ENCODE peak calls at places on chromosomes 2 and 18, in six cellular contexts. B is K562, J is H1, L is HepG2, H is GM12891, A is GM12878. Y is an unnamed sample.

GRCh38 chr2:222819722-222820333 is 41.0 kb upstream of the ACSL3 start:
- DNase-seq in B (no peak), J (no peak), L (no peak), H (no peak), A (no peak), Y (no peak)

GRCh38 chr2:61470965-61471904 is at the start of gene USP34:
- DNase-seq in B (peak), J (peak), L (peak), H (peak), A (peak), Y (peak)

GRCh38 chr18:32867330-32867729 is 94.5 kb upstream of the KLHL14 start:
- DNase-seq in B (no peak), J (no peak), L (no peak), H (no peak), A (no peak), Y (no peak)

GRCh38 chr18:10020176-10020575 is 106.4 kb downstream of the VAPA start:
- DNase-seq in B (no peak), J (no peak), L (no peak), H (no peak), A (no peak), Y (no peak)

GRCh38 chr18:24869285-24869684 is 408.8 kb downstream of the HRH4 start:
- DNase-seq in B (no peak), J (no peak), L (no peak), H (no peak), A (no peak), Y (no peak)

GRCh38 chr2:187302619-187303018 is 145.4 kb downstream of the CALCRL start:
- DNase-seq in B (no peak), J (no peak), L (no peak), H (no peak), A (no peak), Y (no peak)

GRCh38 chr18:49400398-49401072 is 59.9 kb downstream of the DYM start:
- DNase-seq in B (no peak), J (no peak), L (peak), H (no peak), A (no peak), Y (no peak)

GRCh38 chr2:232973336-232973735 is 39.7 kb downstream of the NGEF start:
- DNase-seq in B (no peak), J (no peak), L (no peak), H (no peak), A (no peak), Y (no peak)

GRCh38 chr2:132757676-132758075 is 87.7 kb upstream of the LYPD1 start:
- DNase-seq in B (no peak), J (no peak), L (no peak), H (no peak), A (no peak), Y (no peak)

GRCh38 chr18:48922801-48923730 is 27.7 kb downstream of the SMAD7 start:
- DNase-seq in B (peak), J (no peak), L (no peak), H (no peak), A (no peak), Y (no peak)

GRCh38 chr18:41323044-41323443 is 632.0 kb upstream of the PIK3C3 start:
- DNase-seq in B (no peak), J (no peak), L (no peak), H (no peak), A (no peak), Y (no peak)

GRCh38 chr2:96499061-96499960 is 5.8 kb downstream of the NEURL3 start:
- DNase-seq in B (no peak), J (peak), L (no peak), H (no peak), A (no peak), Y (no peak)

GRCh38 chr18:3605562-3606443 is 155.8 kb downstream of the TGIF1 start:
- DNase-seq in B (no peak), J (no peak), L (no peak), H (no peak), A (no peak), Y (no peak)

DNA sequence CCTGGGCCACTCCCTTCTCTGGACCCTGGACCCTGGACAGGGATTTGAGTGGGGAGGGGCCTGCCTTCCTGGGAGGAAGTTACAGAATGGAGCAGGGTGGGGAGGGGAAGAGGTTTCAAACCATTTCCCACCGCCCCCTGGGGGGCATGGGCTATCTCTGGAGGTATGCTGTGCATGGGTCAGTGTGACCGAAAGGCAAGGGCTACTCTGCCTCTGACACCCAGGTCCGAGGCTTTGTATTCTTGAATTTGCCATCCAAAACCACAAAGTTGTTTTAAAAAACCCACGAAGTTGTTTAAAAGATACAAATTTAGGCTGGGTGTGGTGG is 46.9 kb downstream of the GORASP2 start:
- DNase-seq in B (no peak), J (no peak), L (no peak), H (no peak), A (no peak), Y (no peak)
- TF ChIP-seq TAF1 in B (no peak), J (no peak), L (no peak), H (no peak), A (no peak), Y (no peak)

GRCh38 chr2:126657146-126657635 is 1.2 kb downstream of the GYPC start:
- DNase-seq in B (peak), J (no peak), L (no peak), H (no peak), A (no peak), Y (no peak)
- TF ChIP-seq POLR2A in B (peak), J (no peak), L (no peak), H (peak), A (peak), Y (no peak)

GRCh38 chr2:30239308-30240161 is 8.2 kb downstream of the LBH start:
- DNase-seq in B (peak), J (peak), L (peak), H (no peak), A (no peak), Y (no peak)
- TF ChIP-seq POLR2AphosphoS5 in B (no peak), J (no peak), L (no peak), H (no peak), A (no peak), Y (no peak)

GRCh38 chr2:119082821-119083400 is 75.6 kb downstream of the C1QL2 start:
- DNase-seq in B (no peak), J (no peak), L (no peak), H (no peak), A (no peak), Y (no peak)

GRCh38 chr2:119088416-119088815 is 70.1 kb downstream of the C1QL2 start:
- DNase-seq in B (no peak), J (no peak), L (no peak), H (no peak), A (no peak), Y (no peak)

GRCh38 chr2:119083416-119083815 is 75.1 kb downstream of the C1QL2 start:
- DNase-seq in B (no peak), J (no peak), L (no peak), H (no peak), A (no peak), Y (no peak)

GRCh38 chr2:119086327-119086726 is 72.2 kb downstream of the C1QL2 start:
- DNase-seq in B (no peak), J (no peak), L (no peak), H (no peak), A (no peak), Y (no peak)

GRCh38 chr2:119085613-119086012 is 72.9 kb downstream of the C1QL2 start:
- DNase-seq in B (no peak), J (no peak), L (peak), H (no peak), A (no peak), Y (no peak)
- TF ChIP-seq TAF1 in B (no peak), J (no peak), L (no peak), H (no peak), A (no peak), Y (no peak)

DNA sequence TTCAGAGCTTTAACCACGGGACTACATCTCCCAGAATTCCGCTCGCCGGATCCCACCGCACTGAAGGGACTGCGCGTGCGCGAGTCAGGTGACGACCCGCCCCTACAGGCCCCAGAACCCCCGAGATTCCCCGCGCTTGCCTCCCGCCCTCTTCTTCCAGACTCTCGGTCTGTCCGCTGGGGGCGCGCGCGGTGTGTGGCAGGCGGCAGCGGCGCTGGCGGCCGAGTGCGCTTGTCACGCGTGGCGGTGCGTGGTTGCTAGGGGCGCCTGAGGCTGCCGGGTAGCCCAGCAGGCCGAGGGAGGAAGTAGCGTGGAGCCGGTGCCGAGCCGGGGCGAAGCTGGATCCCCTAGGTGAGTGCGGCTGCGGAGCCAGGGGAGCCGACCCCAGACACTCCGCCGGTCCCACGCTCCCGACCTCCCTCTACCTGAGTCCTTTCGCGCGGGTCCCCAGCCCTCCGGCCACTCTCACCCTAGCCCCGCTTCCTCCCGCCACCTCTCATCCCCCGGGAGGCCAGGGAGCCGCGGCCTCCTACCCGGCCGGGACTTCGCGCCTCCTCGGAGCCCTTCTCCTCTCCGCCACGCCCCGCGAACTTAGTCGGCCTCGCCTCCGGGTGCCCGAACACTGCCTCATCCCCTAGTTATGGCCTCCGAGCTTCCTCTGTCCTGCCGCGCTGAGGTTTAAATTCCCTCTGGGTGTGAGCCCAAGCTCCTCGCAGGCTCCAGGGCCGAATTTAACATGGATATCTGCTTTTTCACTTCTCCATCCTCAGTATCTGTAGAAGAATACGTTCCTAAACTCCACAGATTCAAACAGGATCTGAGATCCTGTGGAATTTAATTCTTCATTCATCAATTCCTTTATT is at the start of gene TTLL4:
- DNase-seq in B (peak), J (peak), L (peak), H (peak), A (peak), Y (peak)
- TF ChIP-seq POLR2A in B (peak), J (peak), L (peak), H (peak), A (peak), Y (peak)

GRCh38 chr2:231397928-231398294 is 2.4 kb downstream of the B3GNT7 start:
- DNase-seq in B (no peak), J (no peak), L (no peak), H (no peak), A (no peak), Y (no peak)

GRCh38 chr2:231399046-231399852 is 3.7 kb downstream of the B3GNT7 start:
- DNase-seq in B (no peak), J (no peak), L (no peak), H (no peak), A (no peak), Y (no peak)

GRCh38 chr2:231397011-231397927 is 1.8 kb downstream of the B3GNT7 start:
- DNase-seq in B (peak), J (no peak), L (no peak), H (no peak), A (no peak), Y (no peak)

GRCh38 chr2:231398585-231398984 is 3.1 kb downstream of the B3GNT7 start:
- DNase-seq in B (no peak), J (no peak), L (no peak), H (no peak), A (no peak), Y (no peak)

DNA sequence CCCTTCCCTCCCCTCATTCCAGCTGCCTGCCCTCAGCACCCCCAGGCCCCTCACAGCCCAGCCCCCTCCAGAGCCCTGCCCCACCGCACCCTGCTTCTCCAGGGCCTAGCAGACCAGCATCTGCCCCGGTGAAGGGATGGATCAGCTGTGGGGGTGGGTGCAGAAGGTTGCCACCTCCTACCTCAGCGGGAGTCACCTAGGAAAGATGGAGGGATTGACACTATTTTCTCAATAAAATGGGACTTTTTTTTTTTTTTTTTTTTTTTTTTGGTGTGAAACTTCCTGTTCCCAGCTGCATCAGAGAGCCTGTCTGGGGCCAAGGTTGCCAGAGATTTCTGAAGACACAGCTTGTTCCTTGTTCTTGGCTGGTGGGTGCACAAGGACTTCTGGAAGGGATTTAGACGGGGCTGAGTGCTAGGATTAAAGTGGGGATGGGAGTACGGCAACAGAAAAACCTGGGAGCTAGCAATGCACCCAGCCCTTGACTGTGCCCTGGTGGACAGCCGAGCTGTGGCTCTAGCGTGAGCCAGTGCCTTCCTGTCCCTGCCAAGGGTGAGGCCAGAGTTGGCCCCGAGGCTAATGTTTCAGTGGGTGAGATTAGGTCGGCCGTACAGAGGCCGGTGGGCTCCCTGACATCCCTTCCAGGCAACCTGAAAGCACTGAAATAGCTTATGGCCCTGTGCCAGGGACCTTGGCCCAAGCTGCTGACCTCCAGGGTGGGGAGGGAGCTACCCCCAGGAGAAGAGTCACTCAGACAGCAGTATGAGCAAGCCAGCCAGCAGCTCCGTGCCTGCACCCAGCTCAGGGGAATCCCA is 4.5 kb downstream of the B3GNT7 start:
- DNase-seq in B (peak), J (peak), L (peak), H (no peak), A (no peak), Y (no peak)
- TF ChIP-seq POLR2AphosphoS5 in B (no peak), J (no peak), L (no peak), H (no peak), A (no peak), Y (no peak)

DNA sequence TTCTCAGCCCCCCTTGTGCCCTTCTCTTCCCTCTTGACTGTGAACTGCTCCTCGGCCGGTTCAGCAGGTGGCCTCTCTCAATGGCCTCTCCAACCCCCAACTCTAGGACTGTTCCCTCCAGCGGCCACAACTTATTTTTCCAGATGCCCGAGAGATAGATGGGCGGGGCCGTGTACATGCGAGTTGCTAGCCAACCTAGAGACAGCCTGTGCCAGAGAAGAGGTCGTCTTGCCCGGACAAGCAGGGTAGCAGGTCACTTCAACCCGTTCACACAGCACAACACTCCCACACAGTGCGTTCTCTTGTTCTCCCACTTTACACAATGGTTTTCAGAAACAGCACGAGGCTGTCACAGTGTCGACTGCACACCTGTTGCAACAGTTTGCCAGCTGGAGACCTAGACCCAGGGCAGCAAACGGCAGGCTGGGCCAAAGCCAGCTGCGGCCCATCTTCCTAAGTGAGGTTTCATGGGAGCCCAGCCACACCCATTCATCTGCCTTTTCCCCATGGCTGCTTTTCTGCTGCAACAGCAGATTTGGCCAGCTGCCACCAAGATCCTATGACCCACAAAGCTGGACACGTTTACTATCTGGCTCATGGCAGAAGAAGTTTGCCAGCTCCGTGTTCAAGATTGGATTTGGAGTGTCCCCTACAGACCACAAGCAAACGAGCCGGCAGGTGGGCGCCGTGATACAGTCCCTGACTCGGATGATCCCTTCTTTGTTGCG is 7.3 kb upstream of the PRLH start:
- DNase-seq in B (no peak), J (no peak), L (no peak), H (no peak), A (no peak), Y (no peak)
- TF ChIP-seq TAF1 in B (no peak), J (no peak), L (no peak), H (no peak), A (no peak), Y (no peak)

GRCh38 chr2:219496247-219496646 is 2.4 kb upstream of the GMPPA start:
- DNase-seq in B (no peak), J (no peak), L (no peak), H (no peak), A (no peak), Y (no peak)

GRCh38 chr2:219495531-219496122 is 3.1 kb upstream of the GMPPA start:
- DNase-seq in B (peak), J (peak), L (peak), H (peak), A (peak), Y (peak)

GRCh38 chr2:219497495-219498279 is 1.0 kb upstream of the GMPPA start:
- DNase-seq in B (peak), J (peak), L (peak), H (no peak), A (no peak), Y (peak)

GRCh38 chr2:219498280-219499057 is at the start of gene GMPPA:
- DNase-seq in B (peak), J (peak), L (peak), H (peak), A (peak), Y (peak)

DNA sequence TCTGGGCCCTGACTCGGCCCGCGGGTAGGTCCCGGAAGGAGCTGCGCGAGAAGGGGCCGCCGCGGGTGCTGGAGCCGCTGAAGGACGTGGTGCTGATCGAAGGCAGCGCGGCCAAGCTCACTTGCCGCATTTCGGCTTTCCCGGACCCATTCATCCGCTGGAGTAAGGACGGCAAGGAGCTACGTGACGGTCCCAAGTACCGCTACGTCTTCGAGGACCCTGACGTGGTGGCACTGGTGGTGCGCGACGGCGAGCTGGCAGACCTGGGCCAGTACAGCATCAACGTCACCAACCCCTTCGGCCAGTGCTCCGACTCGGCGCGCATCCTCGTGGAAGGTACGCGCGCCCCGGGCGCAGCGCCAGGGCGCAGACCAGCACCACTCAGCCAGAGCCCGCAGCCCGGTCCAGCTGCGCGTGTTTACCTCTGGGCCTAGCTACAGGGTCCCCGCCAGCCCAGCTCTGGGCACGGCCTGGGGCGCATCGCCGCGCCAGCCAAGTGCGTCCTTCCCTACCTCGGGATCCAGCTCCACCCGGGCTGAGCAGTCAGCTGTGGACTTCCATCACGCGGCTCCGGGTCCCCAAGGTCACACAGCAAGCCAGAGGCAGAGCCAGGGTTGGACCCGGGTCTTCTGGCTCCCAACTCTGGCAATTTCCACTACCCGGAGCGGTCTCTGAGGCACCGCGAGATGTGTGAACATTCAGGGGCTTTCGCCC is 1.8 kb upstream of the GMPPA start:
- DNase-seq in B (no peak), J (no peak), L (no peak), H (no peak), A (no peak), Y (no peak)
- TF ChIP-seq POLR2A in B (no peak), J (no peak), L (no peak), H (no peak), A (no peak), Y (no peak)

Y was measured in GM12892.